ENCODE peak calls at places on chromosomes 5 and 9, in five cellular contexts. A is AG04450, J is NCI-H82, I is EH, M is B cell. N is an unnamed sample.

GRCh38 chr5:71973563-71973962 is 133.7 kb upstream of the MAP1B start:
- DNase-seq in I (no peak), J (no peak), M (no peak), A (no peak), N (no peak)

GRCh38 chr5:40734986-40735385 is 20.8 kb downstream of the TTC33 start:
- DNase-seq in I (peak), J (no peak), A (no peak), M (no peak), N (no peak)

GRCh38 chr9:117720555-117720954 is 16.4 kb downstream of the TLR4 start:
- DNase-seq in M (no peak), A (no peak), I (peak), J (no peak), N (no peak)

GRCh38 chr5:126395198-126395597 is 28.0 kb upstream of the GRAMD2B start:
- DNase-seq in I (peak), A (no peak), J (no peak), M (no peak), N (no peak)

GRCh38 chr5:39115644-39116346 is 41.6 kb upstream of the RICTOR start:
- DNase-seq in A (no peak), M (no peak), J (no peak), I (no peak), N (no peak)

GRCh38 chr5:74648835-74649286 is 8.3 kb upstream of the ENC1 start:
- DNase-seq in A (no peak), I (peak), J (no peak), M (peak), N (peak)

GRCh38 chr9:36748322-36748899 is 175.7 kb downstream of the MELK start:
- DNase-seq in M (peak), I (peak), A (no peak), J (no peak), N (no peak)

GRCh38 chr5:96483878-96484277 is 50.8 kb upstream of the PCSK1 start:
- DNase-seq in J (peak), A (no peak), M (peak), I (peak), N (no peak)

GRCh38 chr9:76564300-76564699 is 105.3 kb downstream of the GCNT1 start:
- DNase-seq in M (no peak), A (no peak), J (no peak), I (peak), N (no peak)

GRCh38 chr5:132451387-132451786 is 39.2 kb downstream of the IRF1 start:
- DNase-seq in I (no peak), M (no peak), J (no peak), A (no peak), N (no peak)

GRCh38 chr9:129394011-129394919 is 216.2 kb upstream of the IER5L start:
- DNase-seq in I (no peak), M (no peak), J (no peak), A (no peak), N (no peak)

GRCh38 chr5:177183766-177184165 is 50.2 kb downstream of the NSD1 start:
- DNase-seq in J (no peak), M (no peak), I (no peak), A (no peak), N (no peak)

GRCh38 chr5:90640484-90641059 is 82.0 kb downstream of the ADGRV1 start:
- DNase-seq in J (peak), A (no peak), M (no peak), I (peak), N (no peak)

GRCh38 chr9:114919611-114920010 is 10.8 kb downstream of the TNFSF8 start:
- DNase-seq in J (no peak), M (no peak), A (no peak), I (no peak), N (no peak)

GRCh38 chr5:23412011-23412410 is 95.4 kb upstream of the PRDM9 start:
- DNase-seq in J (no peak), M (no peak), A (no peak), I (no peak), N (no peak)

GRCh38 chr5:6347673-6348072 is 30.7 kb downstream of the MED10 start:
- DNase-seq in J (no peak), M (no peak), I (no peak), A (no peak), N (no peak)

GRCh38 chr9:99040911-99041582 is 63.9 kb upstream of the TGFBR1 start:
- DNase-seq in J (no peak), M (no peak), A (peak), I (peak), N (no peak)

GRCh38 chr5:111277061-111277460 is 52.9 kb downstream of the CAMK4 start:
- DNase-seq in M (no peak), I (no peak), A (no peak), J (no peak), N (no peak)

GRCh38 chr5:142433526-142434321 is 108.9 kb upstream of the SPRY4 start:
- DNase-seq in I (peak), M (no peak), A (no peak), J (no peak), N (no peak)

GRCh38 chr5:53994148-53994547 is 316.2 kb downstream of the ARL15 start:
- DNase-seq in M (no peak), A (peak), I (peak), J (no peak), N (no peak)

GRCh38 chr9:84754461-84754860 is 84.9 kb downstream of the NTRK2 start:
- DNase-seq in M (no peak), A (no peak), J (no peak), I (peak), N (no peak)

GRCh38 chr5:179486596-179487051 is 63.7 kb upstream of the RUFY1 start:
- DNase-seq in I (peak), M (no peak), A (peak), J (no peak), N (no peak)

GRCh38 chr5:4294878-4295277 is 699.2 kb downstream of the IRX1 start:
- DNase-seq in I (no peak), M (no peak), A (no peak), J (peak), N (peak)

GRCh38 chr9:21294325-21294724 is 10.8 kb downstream of the IFNA5 start:
- DNase-seq in A (no peak), M (no peak), I (no peak), J (peak), N (no peak)

GRCh38 chr5:174806729-174807128 is 82.3 kb downstream of the MSX2 start:
- DNase-seq in M (no peak), I (no peak), J (no peak), A (no peak), N (no peak)

GRCh38 chr5:74763504-74763903 is 3.4 kb downstream of the GFM2 start:
- DNase-seq in I (peak), M (no peak), A (no peak), J (no peak), N (no peak)

GRCh38 chr5:54249210-54250028 is 61.0 kb downstream of the ARL15 start:
- DNase-seq in I (peak), M (peak), J (peak), A (no peak), N (no peak)

GRCh38 chr5:173496129-173496882 is 120.1 kb downstream of the BOD1 start:
- DNase-seq in I (no peak), A (no peak), M (no peak), J (no peak), N (no peak)

GRCh38 chr5:180194410-180195345 is 14.3 kb downstream of the RASGEF1C start:
- DNase-seq in J (peak), M (no peak), A (no peak), I (no peak), N (no peak)

GRCh38 chr5:22372826-22373660 is 480.1 kb downstream of the CDH12 start:
- DNase-seq in I (no peak), A (no peak), J (no peak), M (no peak), N (no peak)

GRCh38 chr9:74770508-74771261 is 117.0 kb downstream of the TRPM6 start:
- DNase-seq in A (no peak), M (peak), J (peak), I (peak), N (peak)

GRCh38 chr9:5671711-5672353 is 42.9 kb downstream of the RIC1 start:
- DNase-seq in A (no peak), M (no peak), J (no peak), I (peak), N (no peak)

GRCh38 chr9:132099741-132100407 is 20.2 kb upstream of the MED27 start:
- DNase-seq in J (peak), M (no peak), A (no peak), I (peak), N (no peak)

GRCh38 chr9:107485451-107486043 is 4.0 kb downstream of the KLF4 start:
- DNase-seq in I (no peak), M (no peak), J (no peak), A (no peak), N (no peak)

GRCh38 chr9:33044162-33044673 is 19.1 kb downstream of the DNAJA1 start:
- DNase-seq in M (peak), J (peak), A (peak), I (peak), N (peak)

GRCh38 chr5:850511-851006 is at the start of gene ZDHHC11:
- DNase-seq in I (peak), M (no peak), J (peak), A (no peak), N (no peak)

GRCh38 chr5:168342985-168343384 is 51.5 kb downstream of the WWC1 start:
- DNase-seq in A (no peak), I (peak), M (no peak), J (no peak), N (no peak)

GRCh38 chr9:9913276-9913832 is 699.4 kb downstream of the PTPRD start:
- DNase-seq in I (no peak), A (no peak), J (no peak), M (no peak), N (no peak)